ENCODE peak calls at places on chromosomes 1 and 21, in seven cellular contexts. L is islet precursor cell; W is left cardiac atrium; D is skeletal muscle cell; O is activated T-helper 1 cell treated with anti-CD3 and anti-CD28 coated beads, Interleukin-12 subunit alpha, Interleukin-12 subunit beta, Interleukin-2, Interleukin-4 antibody, amounts not matched to agents 30 ng/mL and 10 ng/mL and 1 ng/mL, durations not matched to agents 14 hours and 24 hours and 36 hours; E is HTR-8/SVneo; Y is stimulated activated CD4-positive, alpha-beta T cell treated with anti-CD3 and anti-CD28 coated beads, Interleukin-2, amount 100 ng/mL, for 24 hours. N is an unnamed sample.
A peak's percentile ranks its signal among the peaks of the same experiment; 100 is the strongest.

GRCh38 chr1:89363196-89363595 is 663 bp upstream of the GBP6 start:
- DNase-seq in Y (no peak), L (no peak), D (no peak), E (no peak), O (peak; percentile 20), W (no peak), N (no peak)

GRCh38 chr1:78214334-78214733 is 168.6 kb downstream of the GIPC2 start:
- DNase-seq in O (no peak), W (no peak), D (no peak), E (no peak), Y (no peak), L (no peak), N (no peak)

GRCh38 chr1:150536836-150537731 is 12.1 kb upstream of the ADAMTSL4 start:
- DNase-seq in E (no peak), L (no peak), Y (no peak), O (no peak), D (no peak), W (no peak), N (no peak)

GRCh38 chr21:44734026-44734745 is 22.8 kb upstream of the TSPEAR start:
- DNase-seq in L (no peak), O (no peak), Y (no peak), D (no peak), E (no peak), W (no peak), N (no peak)

GRCh38 chr1:223870617-223871574 is 25.1 kb upstream of the TP53BP2 start:
- DNase-seq in E (no peak), L (peak; percentile 73), Y (no peak), W (no peak), D (no peak), O (no peak), N (no peak)

GRCh38 chr1:212692774-212693644 is 6.6 kb downstream of the BATF3 start:
- DNase-seq in W (no peak), L (no peak), O (no peak), Y (no peak), D (peak; percentile 31), E (no peak), N (no peak)

GRCh38 chr1:147630022-147630421 is 40.3 kb downstream of the ACP6 start:
- DNase-seq in L (no peak), Y (no peak), W (no peak), O (no peak), E (no peak), D (no peak), N (no peak)

GRCh38 chr1:28122183-28122582 is 33.8 kb upstream of the EYA3 start:
- DNase-seq in D (no peak), O (no peak), E (no peak), L (no peak), Y (no peak), W (no peak), N (no peak)

GRCh38 chr1:55959136-55959548 is 620.2 kb downstream of the PLPP3 start:
- DNase-seq in D (no peak), L (no peak), Y (no peak), O (no peak), W (no peak), E (no peak), N (no peak)

GRCh38 chr1:182484531-182485257 is 34.7 kb downstream of the RGSL1 start:
- DNase-seq in Y (no peak), O (no peak), W (no peak), E (no peak), L (peak; percentile 63), D (no peak), N (no peak)

GRCh38 chr1:231590453-231591198 is 36.0 kb upstream of the DISC1 start:
- DNase-seq in L (peak; percentile 75), E (peak; percentile 61), D (peak; percentile 31), Y (peak; percentile 45), W (peak; percentile 55), O (peak; percentile 12), N (peak; percentile 26)

GRCh38 chr1:212628056-212628455 is 19.5 kb downstream of the ATF3 start:
- DNase-seq in Y (no peak), L (peak; percentile 91), O (no peak), W (no peak), D (no peak), E (no peak), N (no peak)

GRCh38 chr21:28705616-28706015 is 287.1 kb downstream of the LTN1 start:
- DNase-seq in E (no peak), D (no peak), Y (no peak), L (no peak), O (no peak), W (no peak), N (no peak)

GRCh38 chr21:34890724-34891609 is 158.1 kb downstream of the RUNX1 start:
- DNase-seq in O (no peak), Y (peak; percentile 15), D (no peak), L (peak; percentile 68), W (peak; percentile 36), E (no peak), N (no peak)

GRCh38 chr1:185972096-185972875 is 238.1 kb downstream of the HMCN1 start:
- DNase-seq in O (no peak), D (no peak), Y (no peak), L (no peak), E (no peak), W (no peak), N (peak; percentile 69)

GRCh38 chr1:22107126-22107525 is 35.8 kb downstream of the WNT4 start:
- DNase-seq in W (no peak), D (no peak), E (no peak), O (no peak), Y (no peak), L (no peak), N (no peak)

GRCh38 chr1:210536263-210536961 is 207.7 kb downstream of the HHAT start:
- DNase-seq in L (peak; percentile 93), Y (no peak), W (no peak), E (no peak), D (no peak), O (no peak), N (no peak)

GRCh38 chr21:33734326-33734725 is 92.0 kb downstream of the ITSN1 start:
- DNase-seq in O (no peak), E (no peak), D (no peak), Y (no peak), L (no peak), W (no peak), N (peak; percentile 42)

GRCh38 chr1:9629445-9630201 is 21.9 kb upstream of the PIK3CD start:
- DNase-seq in D (no peak), W (peak; percentile 53), O (peak; percentile 78), E (no peak), Y (peak; percentile 75), L (no peak), N (no peak)

GRCh38 chr1:181124206-181124825 is 35.8 kb downstream of the IER5 start:
- DNase-seq in W (no peak), Y (no peak), O (no peak), L (no peak), D (no peak), E (no peak), N (no peak)